ENCODE peak calls at places on chromosomes 4 and X, in seven cellular contexts. X is K562, T is SK-N-SH, A is spleen, L is stomach, N is HL-60, S is upper lobe of left lung. C is an unnamed sample.

GRCh38 chrX:140087865-140088264 is 122.5 kb upstream of the CXorf66 start:
- DNase-seq in S (no peak), X (no peak), L (no peak), A (peak; percentile 72), T (no peak), N (no peak), C (no peak)

GRCh38 chrX:29661290-29661689 is 554.1 kb upstream of the MAGEB2 start:
- DNase-seq in S (no peak), A (no peak), L (no peak), T (no peak), N (no peak), X (no peak), C (no peak)

GRCh38 chr4:113604955-113605354 is 156.6 kb downstream of the CAMK2D start:
- DNase-seq in S (no peak), T (no peak), L (no peak), X (peak; percentile 35), N (no peak), A (no peak), C (no peak)

GRCh38 chrX:119826399-119826959 is 26.3 kb downstream of the UPF3B start:
- DNase-seq in L (no peak), N (no peak), T (no peak), S (no peak), A (no peak), X (no peak), C (no peak)

GRCh38 chrX:154734101-154734781 is 16.6 kb downstream of the GAB3 start:
- DNase-seq in S (peak; percentile 71), T (no peak), N (peak; percentile 87), A (peak; percentile 82), X (peak; percentile 32), L (no peak), C (no peak)

GRCh38 chr4:178192611-178193010 is 750.4 kb upstream of the AGA start:
- DNase-seq in L (no peak), S (no peak), X (no peak), T (no peak), N (no peak), A (no peak), C (no peak)

GRCh38 chr4:128357286-128357685 is 69.7 kb upstream of the PGRMC2 start:
- DNase-seq in A (no peak), T (no peak), X (no peak), S (no peak), L (no peak), N (no peak), C (no peak)

GRCh38 chr4:63296773-63297172 is 1112.5 kb downstream of the TECRL start:
- DNase-seq in A (no peak), S (no peak), X (no peak), T (no peak), N (no peak), L (no peak), C (no peak)

GRCh38 chrX:13647709-13648212 is 5.2 kb upstream of the TCEANC start:
- DNase-seq in X (peak; percentile 99), S (peak; percentile 68), N (peak; percentile 68), T (no peak), A (no peak), L (peak; percentile 64), C (no peak)
- TF ChIP-seq POLR2AphosphoS5 in X (peak; percentile 94), S (peak; percentile 51), N (no peak), T (no peak), A (no peak), L (no peak), C (no peak)

DNA sequence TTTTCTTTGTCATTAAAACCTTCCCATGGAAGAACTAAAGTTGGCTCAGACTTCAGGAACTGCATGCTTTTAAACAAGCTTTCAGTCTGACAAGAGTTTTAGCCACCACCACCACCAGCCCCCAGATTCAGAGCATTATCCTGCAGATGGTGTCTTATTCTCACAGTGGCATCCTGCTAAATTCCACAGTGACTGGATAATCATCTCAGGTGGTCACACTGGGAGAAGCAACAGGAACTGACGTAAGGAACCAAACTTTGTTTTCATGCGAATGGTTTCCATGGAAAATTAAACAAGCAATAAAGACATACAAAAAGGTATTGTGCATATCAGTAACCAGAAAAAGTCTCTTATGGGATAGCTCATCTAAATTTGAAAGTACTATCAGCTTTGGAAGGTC is 370.7 kb downstream of the FBXW7 start:
- DNase-seq in T (no peak), A (no peak), N (no peak), X (no peak), S (no peak), L (no peak), C (no peak)
- H3K27ac ChIP-seq in T (no peak overlapping the region), A (no peak overlapping the region), N (no peak overlapping the region), X (no peak overlapping the region), S (no peak overlapping the region), L (no peak overlapping the region), C (no peak overlapping the region)

GRCh38 chr4:42398448-42399355 is 1.4 kb downstream of the SHISA3 start:
- DNase-seq in N (no peak), A (no peak), T (no peak), S (no peak), X (no peak), L (no peak), C (no peak)

GRCh38 chr4:42395595-42395994 is 1.7 kb upstream of the SHISA3 start:
- DNase-seq in N (no peak), S (no peak), X (no peak), A (no peak), L (no peak), T (no peak), C (no peak)

GRCh38 chr4:42397635-42398447 is 553 bp downstream of the SHISA3 start:
- DNase-seq in T (peak; percentile 81), X (no peak), L (no peak), S (no peak), N (peak; percentile 11), A (peak; percentile 77), C (no peak)

GRCh38 chr4:42397256-42397634 is at the start of gene SHISA3:
- DNase-seq in X (no peak), T (peak; percentile 71), S (no peak), A (no peak), N (peak; percentile 23), L (no peak), C (no peak)

DNA sequence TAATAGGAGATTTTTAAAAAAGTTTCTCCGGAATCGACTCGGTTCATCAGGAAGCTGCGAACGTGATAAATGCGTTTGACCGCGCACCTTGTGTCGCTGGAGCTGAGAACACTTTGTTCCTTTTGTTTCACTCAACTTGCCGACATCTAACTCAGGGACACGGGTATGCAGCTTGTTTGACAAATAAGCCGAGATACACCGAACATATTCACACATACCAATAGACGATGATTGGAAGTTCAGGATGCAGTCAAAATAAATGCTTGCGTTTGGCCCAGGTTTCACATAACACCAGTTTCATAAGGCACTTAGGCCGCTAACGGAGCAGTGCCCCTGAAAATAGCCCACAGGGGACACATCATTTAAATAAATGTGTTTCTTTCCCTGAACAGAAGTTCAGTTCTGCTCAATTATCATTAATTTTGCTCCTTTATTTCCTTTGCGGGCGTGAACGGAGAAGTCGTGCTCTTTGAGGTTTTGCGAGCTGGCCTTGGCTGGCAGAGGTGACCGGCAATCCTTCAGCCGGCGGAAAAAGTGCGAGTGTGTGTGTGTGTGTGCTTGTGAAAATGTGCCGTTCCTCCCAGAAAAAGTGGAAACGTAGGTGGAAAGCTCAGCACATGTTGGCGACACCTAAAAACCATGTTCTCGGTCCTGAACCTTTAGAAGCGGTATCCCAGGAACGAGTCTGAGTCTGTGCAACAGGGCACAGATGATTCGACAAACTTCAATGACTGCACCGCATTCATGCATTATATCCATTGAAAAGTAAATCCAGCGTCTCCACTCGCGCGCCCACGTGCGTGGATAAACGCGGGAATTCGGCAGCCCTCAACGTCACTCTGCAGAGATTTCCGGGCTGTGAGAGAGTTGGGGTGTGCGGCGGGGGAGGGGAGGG is 680 bp upstream of the SHISA3 start:
- DNase-seq in S (no peak), L (no peak), T (no peak), A (no peak), X (no peak), N (no peak), C (no peak)
- TF ChIP-seq POLR2AphosphoS5 in S (no peak), L (no peak), T (no peak), A (no peak), X (no peak), N (no peak), C (no peak)

GRCh38 chr4:88697113-88697512 is 516 bp downstream of the NAP1L5 start:
- DNase-seq in N (no peak), L (no peak), A (no peak), X (peak; percentile 9), T (peak; percentile 26), S (no peak), C (no peak)
- H3K27ac ChIP-seq in N (no peak overlapping the region), L (peak overlapping the region; percentile 82), A (peak overlapping the region; percentile 78), X (peak overlapping the region; percentile 40), T (peak overlapping the region; percentile 18), S (peak overlapping the region; percentile 67), C (peak overlapping the region; percentile 82)

DNA sequence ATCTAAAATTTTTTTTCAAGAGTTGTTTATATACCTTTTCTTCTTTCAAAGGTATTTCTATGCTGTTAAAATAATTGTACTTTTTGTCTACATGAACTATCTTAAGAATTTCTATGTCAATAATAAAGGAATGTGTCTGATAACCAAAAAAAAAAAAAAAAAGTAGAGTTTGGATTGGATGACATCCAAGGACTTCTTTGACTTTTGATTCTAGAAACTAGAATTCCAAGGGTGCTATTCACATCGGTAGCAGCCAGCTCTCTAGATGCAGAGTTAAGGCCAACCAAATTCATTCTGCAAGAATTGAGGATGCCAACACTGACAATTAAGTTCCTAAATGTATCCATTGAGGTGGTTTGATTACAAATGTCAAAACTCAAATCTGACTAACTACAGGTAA is 42.0 kb upstream of the PRKG2 start:
- DNase-seq in A (no peak), T (no peak), S (no peak), N (no peak), L (no peak), X (no peak), C (no peak)
- TF ChIP-seq POLR2AphosphoS5 in A (no peak), T (no peak), S (no peak), N (no peak), L (no peak), X (no peak), C (no peak)

DNA sequence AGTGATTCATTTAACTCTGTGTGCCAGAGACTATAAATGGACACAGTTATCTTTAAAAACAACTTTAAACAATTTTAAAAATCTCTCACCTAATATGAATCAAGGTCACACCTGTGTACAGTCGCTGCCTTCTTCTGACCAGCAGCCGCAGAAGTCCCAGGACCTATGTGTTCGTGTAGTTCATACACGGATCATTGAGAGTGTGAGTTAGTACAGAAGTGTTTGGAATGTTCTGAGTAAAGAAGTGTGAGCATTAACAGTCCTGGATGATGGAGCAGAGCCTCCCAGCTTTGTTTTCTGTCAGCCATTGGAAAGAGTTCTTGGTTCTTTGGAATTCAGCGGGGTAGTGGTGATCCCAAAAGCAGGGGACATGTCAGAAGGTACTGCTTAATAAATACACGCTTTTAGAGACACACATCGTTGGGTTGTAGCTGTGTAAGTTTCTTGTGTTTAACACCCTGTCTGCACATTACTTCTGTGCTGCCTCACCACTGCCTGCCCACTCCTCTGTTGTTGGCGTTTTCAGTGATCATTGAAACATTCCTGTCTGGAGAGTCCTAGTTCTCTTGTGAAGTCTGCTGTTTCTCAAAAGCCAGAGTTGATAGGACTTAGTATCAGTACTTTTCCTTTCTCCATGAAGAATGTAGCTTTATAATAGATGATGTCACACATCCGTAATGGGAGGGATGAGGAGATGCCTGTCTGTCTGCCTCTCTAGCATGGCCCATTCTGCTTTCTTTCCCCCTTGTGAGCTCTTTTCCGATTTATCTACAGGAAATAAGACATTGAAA is 90.6 kb downstream of the PTTG2 start:
- DNase-seq in T (no peak), L (no peak), N (no peak), S (no peak), A (no peak), X (no peak), C (no peak)
- H3K27ac ChIP-seq in T (peak overlapping the region; percentile 38), L (peak overlapping the region; percentile 64), N (no peak overlapping the region), S (peak overlapping the region; percentile 62), A (peak overlapping the region; percentile 74), X (no peak overlapping the region), C (no peak overlapping the region)